ENCODE peak calls at places on chromosomes 16 and 17, in five cellular contexts. N, Q, B, W and O are unnamed samples.

GRCh38 chr17:44589316-44590071 is 32.2 kb downstream of the FZD2 start:
- DNase-seq in N (peak; percentile 23), Q (no peak), B (no peak), W (no peak), O (no peak)

GRCh38 chr17:68288804-68289203 is 2.1 kb downstream of the SLC16A6 start:
- DNase-seq in N (no peak), Q (no peak), B (no peak), W (no peak), O (no peak)

GRCh38 chr17:35912942-35913341 is 17.6 kb downstream of the RDM1 start:
- DNase-seq in N (no peak), Q (no peak), B (no peak), W (no peak), O (no peak)

GRCh38 chr16:58012481-58012880 is 11.3 kb downstream of the USB1 start:
- DNase-seq in N (no peak), Q (no peak), B (no peak), W (no peak), O (no peak)

GRCh38 chr17:19002191-19002590 is 2.4 kb downstream of the FAM83G start:
- DNase-seq in N (no peak), Q (no peak), B (no peak), W (no peak), O (no peak)

GRCh38 chr16:85392756-85393673 is 220.1 kb upstream of the GSE1 start:
- DNase-seq in N (no peak), Q (no peak), B (peak; percentile 58), W (no peak), O (no peak)

GRCh38 chr17:59649886-59650285 is 30.2 kb downstream of the CLTC start:
- DNase-seq in N (no peak), Q (no peak), B (no peak), W (no peak), O (no peak)

GRCh38 chr17:74325743-74326379 is at the start of gene KIF19:
- DNase-seq in N (no peak), Q (no peak), B (no peak), W (peak; percentile 43), O (peak; percentile 56)

GRCh38 chr17:75845933-75846700 is 1.9 kb upstream of the UNC13D start:
- DNase-seq in N (no peak), Q (no peak), B (no peak), W (no peak), O (peak; percentile 15)

GRCh38 chr17:46813920-46814319 is 4.6 kb downstream of the WNT3 start:
- DNase-seq in N (no peak), Q (no peak), B (no peak), W (no peak), O (no peak)

GRCh38 chr17:77841742-77842141 is 116.8 kb upstream of the TNRC6C start:
- DNase-seq in N (no peak), Q (no peak), B (no peak), W (no peak), O (no peak)

GRCh38 chr17:2700491-2701141 is 10.9 kb downstream of the CLUH start:
- DNase-seq in N (no peak), Q (no peak), B (peak; percentile 57), W (no peak), O (no peak)

GRCh38 chr16:58125041-58125440 is 4.1 kb downstream of the CFAP20 start:
- DNase-seq in N (no peak), Q (no peak), B (no peak), W (no peak), O (no peak)

GRCh38 chr16:11342021-11342855 is 3.0 kb upstream of the RMI2 start:
- DNase-seq in N (no peak), Q (no peak), B (no peak), W (no peak), O (no peak)

GRCh38 chr16:78659668-78660217 is 560.3 kb downstream of the WWOX start:
- DNase-seq in N (no peak), Q (no peak), B (no peak), W (no peak), O (no peak)

GRCh38 chr17:57724038-57724728 is 20.9 kb downstream of the CCDC182 start:
- DNase-seq in N (no peak), Q (no peak), B (no peak), W (no peak), O (peak; percentile 31)
- H3K4me3 ChIP-seq in N (no peak overlapping the region), Q (no peak overlapping the region), B (no peak overlapping the region), W (no peak overlapping the region), O (no peak overlapping the region)

GRCh38 chr16:69745959-69746358 is 8.8 kb downstream of the NOB1 start:
- DNase-seq in N (no peak), Q (no peak), B (no peak), W (no peak), O (no peak)

GRCh38 chr16:69745232-69745612 is 9.5 kb downstream of the NOB1 start:
- DNase-seq in N (no peak), Q (no peak), B (no peak), W (no peak), O (no peak)

GRCh38 chr16:69748694-69749345 is 5.9 kb downstream of the NOB1 start:
- DNase-seq in N (no peak), Q (no peak), B (no peak), W (no peak), O (no peak)

GRCh38 chr16:69744363-69745231 is 10.1 kb downstream of the NOB1 start:
- DNase-seq in N (no peak), Q (no peak), B (no peak), W (no peak), O (no peak)

GRCh38 chr16:69747115-69747514 is 7.6 kb downstream of the NOB1 start:
- DNase-seq in N (no peak), Q (no peak), B (no peak), W (no peak), O (no peak)
- H3K4me3 ChIP-seq in N (no peak overlapping the region), Q (no peak overlapping the region), B (no peak overlapping the region), W (no peak overlapping the region), O (no peak overlapping the region)

GRCh38 chr17:80720624-80721577 is 176.3 kb downstream of the RPTOR start:
- DNase-seq in N (peak; percentile 83), Q (no peak), B (peak; percentile 98), W (peak; percentile 55), O (no peak)

GRCh38 chr17:80719449-80719848 is 174.8 kb downstream of the RPTOR start:
- DNase-seq in N (no peak), Q (no peak), B (no peak), W (no peak), O (no peak)

GRCh38 chr17:80717661-80718060 is 173.0 kb downstream of the RPTOR start:
- DNase-seq in N (no peak), Q (no peak), B (no peak), W (no peak), O (no peak)

GRCh38 chr17:80716986-80717385 is 172.3 kb downstream of the RPTOR start:
- DNase-seq in N (no peak), Q (no peak), B (no peak), W (no peak), O (no peak)

GRCh38 chr17:80718428-80718827 is 173.8 kb downstream of the RPTOR start:
- DNase-seq in N (no peak), Q (no peak), B (no peak), W (no peak), O (no peak)
- H3K4me3 ChIP-seq in N (no peak overlapping the region), Q (no peak overlapping the region), B (no peak overlapping the region), W (no peak overlapping the region), O (no peak overlapping the region)

DNA sequence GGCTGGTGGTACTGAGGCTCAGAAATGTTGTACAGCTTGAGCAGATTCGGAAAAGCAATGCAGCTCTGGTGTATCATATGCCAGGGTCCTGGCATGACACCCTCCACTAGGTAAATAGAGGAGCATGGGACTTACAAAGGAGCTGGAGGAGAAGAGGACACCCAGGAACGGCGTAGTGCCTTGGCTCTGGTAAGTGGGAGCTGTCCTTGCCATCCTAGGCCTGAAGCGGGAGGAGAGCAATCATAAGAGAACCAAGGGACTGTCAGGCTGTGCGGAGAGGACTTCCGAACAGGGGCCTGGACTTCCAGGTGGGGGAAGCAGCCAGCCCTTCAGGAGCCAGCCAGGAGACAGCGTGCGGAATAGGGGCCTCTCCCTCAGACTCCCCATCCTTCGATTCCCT is 4.4 kb upstream of the HS3ST3B1 start:
- DNase-seq in N (no peak), Q (no peak), B (no peak), W (no peak), O (no peak)
- H3K4me3 ChIP-seq in N (no peak overlapping the region), Q (no peak overlapping the region), B (no peak overlapping the region), W (no peak overlapping the region), O (no peak overlapping the region)

DNA sequence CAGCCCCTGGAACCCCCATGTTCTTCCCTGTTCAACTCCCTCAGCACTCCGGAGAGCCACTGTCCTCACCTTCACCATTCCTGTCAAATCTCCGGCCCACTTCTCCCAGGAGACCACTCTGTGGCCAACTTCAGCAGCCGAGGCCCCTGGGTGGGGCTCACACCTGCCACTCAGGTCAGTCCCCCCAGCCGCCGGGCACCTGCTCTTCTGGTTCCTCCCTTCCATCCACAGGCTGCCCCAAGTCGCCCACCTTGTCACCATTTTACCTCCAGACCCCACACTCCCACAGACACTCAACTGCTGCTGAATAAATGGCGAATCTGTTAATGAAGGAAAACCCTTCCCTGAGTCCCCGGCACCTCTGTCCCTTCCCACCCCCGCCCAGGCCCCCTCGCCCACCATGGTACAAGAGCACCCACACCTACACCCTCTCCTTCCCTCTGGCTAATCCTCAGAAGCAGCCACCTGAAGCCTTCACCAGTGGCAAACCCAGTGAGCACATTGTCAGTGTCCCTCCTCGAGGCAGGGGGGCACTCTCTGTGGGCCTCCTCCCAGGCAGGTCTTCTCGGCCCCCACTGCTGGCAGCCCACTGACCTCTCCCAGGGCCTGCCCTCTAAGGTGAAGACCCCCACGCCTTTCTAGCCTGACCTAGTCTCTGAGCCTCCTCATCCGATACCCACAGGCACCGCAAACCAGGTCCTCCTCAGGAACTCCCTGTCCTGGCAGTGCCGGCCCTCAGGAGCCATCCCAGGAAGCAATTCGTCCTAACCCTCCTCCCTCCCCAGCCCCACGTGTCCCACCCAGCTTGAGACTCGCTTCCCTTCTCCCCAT is 8.2 kb downstream of the CANT1 start:
- DNase-seq in N (no peak), Q (no peak), B (peak; percentile 55), W (no peak), O (no peak)
- H3K4me3 ChIP-seq in N (no peak overlapping the region), Q (no peak overlapping the region), B (no peak overlapping the region), W (no peak overlapping the region), O (no peak overlapping the region)